ENCODE peak calls at places on chromosomes 16 and 17, in seven cellular contexts. One of them, this sample, is unnamed.

GRCh38 chr17:50818266-50818665 is 17.1 kb upstream of the WFIKKN2 start:
- DNase-seq in A172: no peak
- DNase-seq in cardiac fibroblast: no peak
- DNase-seq in CD8-positive, alpha-beta T cell: no peak
- DNase-seq in stimulated activated CD8-positive, alpha-beta memory T cell treated with anti-CD3 and anti-CD28 coated beads, Interleukin-12 subunit alpha, Interleukin-12 subunit beta, amount 100 ng/mL, for 1 hour: no peak
- DNase-seq in ACHN: no peak
- DNase-seq in bronchial epithelial cell: no peak
- DNase-seq in this sample: no peak

GRCh38 chr17:3864534-3864933 is 18.5 kb upstream of the NCBP3 start:
- DNase-seq in A172: no peak
- DNase-seq in cardiac fibroblast: no peak
- DNase-seq in CD8-positive, alpha-beta T cell: no peak
- DNase-seq in stimulated activated CD8-positive, alpha-beta memory T cell treated with anti-CD3 and anti-CD28 coated beads, Interleukin-12 subunit alpha, Interleukin-12 subunit beta, amount 100 ng/mL, for 1 hour: no peak
- DNase-seq in ACHN: no peak
- DNase-seq in bronchial epithelial cell: no peak
- DNase-seq in this sample: no peak

GRCh38 chr16:78689031-78689430 is 589.6 kb downstream of the WWOX start:
- DNase-seq in A172: no peak
- DNase-seq in cardiac fibroblast: peak
- DNase-seq in CD8-positive, alpha-beta T cell: no peak
- DNase-seq in stimulated activated CD8-positive, alpha-beta memory T cell treated with anti-CD3 and anti-CD28 coated beads, Interleukin-12 subunit alpha, Interleukin-12 subunit beta, amount 100 ng/mL, for 1 hour: no peak
- DNase-seq in ACHN: no peak
- DNase-seq in bronchial epithelial cell: no peak
- DNase-seq in this sample: no peak

GRCh38 chr16:47667956-47668355 is 206.8 kb downstream of the PHKB start:
- DNase-seq in A172: no peak
- DNase-seq in cardiac fibroblast: peak
- DNase-seq in CD8-positive, alpha-beta T cell: no peak
- DNase-seq in stimulated activated CD8-positive, alpha-beta memory T cell treated with anti-CD3 and anti-CD28 coated beads, Interleukin-12 subunit alpha, Interleukin-12 subunit beta, amount 100 ng/mL, for 1 hour: no peak
- DNase-seq in ACHN: no peak
- DNase-seq in bronchial epithelial cell: peak
- DNase-seq in this sample: no peak

GRCh38 chr16:48903054-48903453 is 293.1 kb upstream of the N4BP1 start:
- DNase-seq in A172: no peak
- DNase-seq in cardiac fibroblast: no peak
- DNase-seq in CD8-positive, alpha-beta T cell: no peak
- DNase-seq in stimulated activated CD8-positive, alpha-beta memory T cell treated with anti-CD3 and anti-CD28 coated beads, Interleukin-12 subunit alpha, Interleukin-12 subunit beta, amount 100 ng/mL, for 1 hour: no peak
- DNase-seq in ACHN: no peak
- DNase-seq in bronchial epithelial cell: no peak
- DNase-seq in this sample: no peak

GRCh38 chr17:27216836-27217235 is 77.1 kb upstream of the WSB1 start:
- DNase-seq in A172: no peak
- DNase-seq in cardiac fibroblast: no peak
- DNase-seq in CD8-positive, alpha-beta T cell: no peak
- DNase-seq in stimulated activated CD8-positive, alpha-beta memory T cell treated with anti-CD3 and anti-CD28 coated beads, Interleukin-12 subunit alpha, Interleukin-12 subunit beta, amount 100 ng/mL, for 1 hour: no peak
- DNase-seq in ACHN: peak
- DNase-seq in bronchial epithelial cell: no peak
- DNase-seq in this sample: no peak

GRCh38 chr17:49061524-49061943 is 64.3 kb downstream of the IGF2BP1 start:
- DNase-seq in A172: peak
- DNase-seq in cardiac fibroblast: peak
- DNase-seq in CD8-positive, alpha-beta T cell: no peak
- DNase-seq in stimulated activated CD8-positive, alpha-beta memory T cell treated with anti-CD3 and anti-CD28 coated beads, Interleukin-12 subunit alpha, Interleukin-12 subunit beta, amount 100 ng/mL, for 1 hour: no peak
- DNase-seq in ACHN: no peak
- DNase-seq in bronchial epithelial cell: peak
- DNase-seq in this sample: peak

GRCh38 chr17:43906951-43907424 is 348 bp downstream of the MPP2 start:
- DNase-seq in A172: no peak
- DNase-seq in cardiac fibroblast: no peak
- DNase-seq in CD8-positive, alpha-beta T cell: peak
- DNase-seq in stimulated activated CD8-positive, alpha-beta memory T cell treated with anti-CD3 and anti-CD28 coated beads, Interleukin-12 subunit alpha, Interleukin-12 subunit beta, amount 100 ng/mL, for 1 hour: no peak
- DNase-seq in ACHN: no peak
- DNase-seq in bronchial epithelial cell: no peak
- DNase-seq in this sample: no peak

GRCh38 chr17:2926019-2926650 is 129.9 kb downstream of the RAP1GAP2 start:
- DNase-seq in A172: peak
- DNase-seq in cardiac fibroblast: no peak
- DNase-seq in CD8-positive, alpha-beta T cell: no peak
- DNase-seq in stimulated activated CD8-positive, alpha-beta memory T cell treated with anti-CD3 and anti-CD28 coated beads, Interleukin-12 subunit alpha, Interleukin-12 subunit beta, amount 100 ng/mL, for 1 hour: no peak
- DNase-seq in ACHN: no peak
- DNase-seq in bronchial epithelial cell: peak
- DNase-seq in this sample: no peak

GRCh38 chr16:29315046-29315445 is 91.5 kb downstream of the NPIPB11 start:
- DNase-seq in A172: no peak
- DNase-seq in cardiac fibroblast: peak
- DNase-seq in CD8-positive, alpha-beta T cell: no peak
- DNase-seq in stimulated activated CD8-positive, alpha-beta memory T cell treated with anti-CD3 and anti-CD28 coated beads, Interleukin-12 subunit alpha, Interleukin-12 subunit beta, amount 100 ng/mL, for 1 hour: no peak
- DNase-seq in ACHN: no peak
- DNase-seq in bronchial epithelial cell: no peak
- DNase-seq in this sample: no peak

GRCh38 chr17:1069847-1070246 is 72.9 kb downstream of the TIMM22 start:
- DNase-seq in A172: no peak
- DNase-seq in cardiac fibroblast: no peak
- DNase-seq in CD8-positive, alpha-beta T cell: no peak
- DNase-seq in stimulated activated CD8-positive, alpha-beta memory T cell treated with anti-CD3 and anti-CD28 coated beads, Interleukin-12 subunit alpha, Interleukin-12 subunit beta, amount 100 ng/mL, for 1 hour: no peak
- DNase-seq in ACHN: no peak
- DNase-seq in bronchial epithelial cell: no peak
- DNase-seq in this sample: no peak